ENCODE peak calls at places on chromosomes 13 and 19, in eight cellular contexts. R is CD4-positive, alpha-beta T cell; Q is right atrium auricular region; V is suprapubic skin; I is aorta; H is A549; K is transverse colon; Z is cardiac muscle cell. W is an unnamed sample.

GRCh38 chr19:49887653-49888477 is 8.8 kb downstream of the IL4I1 start:
- DNase-seq in Z (no peak), Q (no peak), H (no peak), V (no peak), R (no peak), K (no peak), I (no peak), W (no peak)

GRCh38 chr13:73608731-73609485 is 525.3 kb downstream of the KLF12 start:
- DNase-seq in K (no peak), R (no peak), Z (no peak), I (no peak), H (no peak), Q (no peak), V (no peak), W (no peak)

GRCh38 chr19:6020972-6021805 is 43.2 kb upstream of the RANBP3 start:
- DNase-seq in Q (no peak), H (no peak), K (no peak), I (peak; percentile 62), Z (no peak), V (no peak), R (no peak), W (no peak)

GRCh38 chr13:61774903-61775302 is 359.3 kb upstream of the PCDH20 start:
- DNase-seq in Z (no peak), I (no peak), Q (no peak), V (no peak), K (no peak), R (no peak), H (no peak), W (no peak)

GRCh38 chr13:38417241-38417640 is 67.6 kb downstream of the UFM1 start:
- DNase-seq in K (no peak), Q (no peak), Z (no peak), V (no peak), H (no peak), I (no peak), R (no peak), W (no peak)

GRCh38 chr19:12453495-12453894 is 12.7 kb upstream of the ZNF443 start:
- DNase-seq in K (peak; percentile 54), Z (no peak), I (no peak), R (no peak), V (no peak), H (no peak), Q (no peak), W (no peak)

GRCh38 chr13:112441779-112442310 is 65.7 kb downstream of the SPACA7 start:
- DNase-seq in Z (no peak), I (peak; percentile 53), Q (peak; percentile 26), R (no peak), H (no peak), K (no peak), V (no peak), W (peak; percentile 46)

GRCh38 chr13:60696602-60697001 is 299.6 kb downstream of the TDRD3 start:
- DNase-seq in Q (no peak), K (no peak), I (no peak), R (no peak), Z (no peak), V (no peak), H (no peak), W (no peak)

GRCh38 chr19:58154679-58155648 is 4.4 kb upstream of the ZNF329 start:
- DNase-seq in Q (peak; percentile 94), I (peak; percentile 100), H (peak; percentile 92), Z (peak; percentile 97), R (peak; percentile 97), V (peak; percentile 96), K (peak; percentile 97), W (peak; percentile 96)

GRCh38 chr13:74641586-74641985 is 507.4 kb upstream of the KLF12 start:
- DNase-seq in V (no peak), I (no peak), Q (no peak), Z (no peak), R (no peak), K (no peak), H (no peak), W (no peak)

GRCh38 chr19:5983367-5983955 is 5.5 kb upstream of the RANBP3 start:
- DNase-seq in I (no peak), V (peak; percentile 74), H (no peak), Q (no peak), R (no peak), Z (peak; percentile 65), K (no peak), W (no peak)

GRCh38 chr13:33284916-33285315 is 639 bp downstream of the STARD13 start:
- DNase-seq in H (no peak), R (no peak), I (no peak), K (no peak), V (no peak), Z (peak; percentile 39), Q (no peak), W (no peak)

GRCh38 chr19:35816846-35817245 is 4.2 kb upstream of the PRODH2 start:
- DNase-seq in H (no peak), R (no peak), Z (no peak), Q (no peak), V (no peak), I (no peak), K (no peak), W (no peak)

GRCh38 chr13:46101488-46102289 is 3.1 kb downstream of the CPB2 start:
- DNase-seq in Q (no peak), V (no peak), H (no peak), I (no peak), R (no peak), Z (no peak), K (no peak), W (no peak)

GRCh38 chr19:29609636-29610035 is 3.6 kb downstream of the POP4 start:
- DNase-seq in I (no peak), R (no peak), H (no peak), Q (no peak), V (no peak), K (no peak), Z (no peak), W (no peak)

GRCh38 chr13:55361141-55361540 is 1779.6 kb upstream of the PRR20A start:
- DNase-seq in K (no peak), V (no peak), Q (no peak), H (no peak), Z (no peak), I (no peak), R (no peak), W (no peak)

DNA sequence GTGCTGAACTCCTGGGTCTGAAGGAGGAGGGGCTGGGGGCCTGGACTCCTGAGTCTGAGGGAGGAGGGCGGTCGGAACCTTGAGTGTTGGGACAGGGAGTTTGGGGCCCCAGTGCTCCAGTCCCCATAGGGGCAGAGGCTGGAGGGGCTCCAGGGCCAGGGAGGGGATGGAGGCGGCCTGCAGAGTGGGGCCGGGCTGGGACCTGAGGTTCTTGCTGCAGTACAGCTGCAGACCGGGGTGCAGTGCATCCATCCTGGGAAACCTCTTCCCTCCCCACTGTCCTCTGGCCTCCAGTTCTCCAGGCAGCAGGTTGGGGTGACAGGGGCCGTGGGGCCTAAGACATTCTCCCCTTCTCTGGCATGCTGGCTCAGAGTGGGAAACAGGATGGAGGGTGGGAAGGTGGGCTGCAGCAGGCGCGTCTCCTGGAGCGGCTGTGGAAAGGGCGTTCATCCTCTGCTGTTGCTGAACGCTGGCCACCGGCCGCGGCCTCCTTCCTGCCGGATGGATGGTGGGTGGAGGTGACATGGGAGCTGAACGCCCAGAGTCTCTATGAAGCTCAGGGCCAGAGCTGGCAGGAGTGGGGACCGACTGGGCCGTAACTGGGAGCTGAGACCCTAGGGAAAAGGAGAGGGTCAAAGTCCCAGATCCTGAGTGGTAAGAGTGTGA is 1.6 kb downstream of the BRSK1 start:
- DNase-seq in K (no peak), Z (peak; percentile 7), Q (no peak), H (no peak), V (no peak), R (no peak), I (no peak), W (no peak)
- H3K27ac ChIP-seq in K (peak overlapping the region; percentile 89), Z (peak overlapping the region; percentile 87), Q (peak overlapping the region; percentile 1), H (peak overlapping the region; percentile 95), V (no peak overlapping the region), R (no peak overlapping the region), I (no peak overlapping the region), W (peak overlapping the region; percentile 92)

DNA sequence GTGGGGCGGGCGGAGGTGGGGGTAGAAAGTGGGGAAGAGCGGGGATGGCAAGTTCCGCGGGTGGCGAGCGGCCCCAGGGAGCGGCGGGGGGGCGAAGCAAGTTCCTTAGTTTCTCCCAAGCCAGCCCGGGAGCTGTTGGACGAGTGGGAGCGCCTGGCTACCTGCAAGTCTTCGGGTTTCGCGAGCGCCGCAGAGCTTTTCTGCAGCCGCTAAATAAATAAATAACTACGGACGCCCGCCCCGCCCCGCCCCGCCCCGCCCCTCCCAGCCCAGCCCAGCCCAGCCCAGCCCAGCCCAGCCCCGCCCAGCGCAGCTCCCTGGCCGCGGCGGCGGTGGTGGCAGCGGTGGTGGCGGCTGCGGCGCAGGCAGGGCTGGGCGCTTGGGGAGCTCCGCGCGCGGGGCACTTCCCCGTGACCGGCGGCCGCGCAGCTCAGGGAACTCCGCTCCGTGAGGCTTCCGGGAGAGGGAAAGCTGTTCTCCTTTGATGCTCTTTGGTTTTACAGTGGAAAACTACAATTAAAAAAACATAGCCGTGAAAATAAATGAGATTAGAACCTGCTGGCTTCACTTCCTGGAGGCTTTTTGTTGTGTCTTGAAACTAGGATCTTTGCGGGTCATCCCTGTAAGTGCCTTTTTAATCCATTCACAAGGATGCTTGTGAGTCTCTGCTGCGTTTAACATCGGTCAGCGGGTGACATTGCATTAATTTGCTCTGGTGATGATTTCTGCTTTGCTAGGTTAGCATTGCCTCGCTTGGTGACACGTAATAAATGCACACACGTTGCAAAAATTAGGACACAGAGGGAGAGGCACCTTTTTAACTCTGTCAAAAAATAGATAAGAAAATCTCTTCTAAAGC is at the start of gene UBE2L5:
- DNase-seq in K (peak; percentile 79), V (peak; percentile 86), Z (peak; percentile 84), R (peak; percentile 40), I (peak; percentile 92), H (peak; percentile 87), Q (peak; percentile 78), W (peak; percentile 90)
- H3K27ac ChIP-seq in K (peak within 1 kb of the TSS; percentile 93), V (peak within 1 kb of the TSS; percentile 93), Z (peak within 1 kb of the TSS; percentile 71), R (peak within 1 kb of the TSS; percentile 46), I (peak within 1 kb of the TSS; percentile 95), H (peak within 1 kb of the TSS; percentile 87), Q (peak within 1 kb of the TSS; percentile 99), W (peak within 1 kb of the TSS; percentile 96)

GRCh38 chr19:46602392-46603194 is 1.5 kb downstream of the CALM3 start:
- DNase-seq in H (no peak), Q (peak; percentile 66), R (no peak), K (no peak), Z (peak; percentile 33), V (peak; percentile 63), I (peak; percentile 78), W (peak; percentile 79)

GRCh38 chr19:46604781-46605355 is 3.7 kb downstream of the CALM3 start:
- DNase-seq in V (no peak), K (no peak), I (peak; percentile 81), Z (no peak), R (no peak), H (no peak), Q (peak; percentile 66), W (peak; percentile 91)

GRCh38 chr19:46605356-46605821 is 4.3 kb downstream of the CALM3 start:
- DNase-seq in K (no peak), Q (peak; percentile 60), R (no peak), H (no peak), Z (no peak), I (peak; percentile 78), V (peak; percentile 56), W (peak; percentile 76)

GRCh38 chr19:46603195-46603637 is 2.1 kb downstream of the CALM3 start:
- DNase-seq in Q (peak; percentile 57), Z (no peak), R (no peak), V (no peak), K (peak; percentile 77), H (no peak), I (peak; percentile 64), W (no peak)

GRCh38 chr19:46603752-46604241 is 2.7 kb downstream of the CALM3 start:
- DNase-seq in K (no peak), Q (peak; percentile 55), V (no peak), R (no peak), Z (no peak), I (peak; percentile 68), H (no peak), W (peak; percentile 73)
- H3K27ac ChIP-seq in K (peak overlapping the region; percentile 100), Q (no peak overlapping the region), V (no peak overlapping the region), R (peak overlapping the region; percentile 48), Z (no peak overlapping the region), I (no peak overlapping the region), H (peak overlapping the region; percentile 97), W (peak overlapping the region; percentile 99)

GRCh38 chr19:41548047-41548446 is 27.9 kb upstream of the CEACAM21 start:
- DNase-seq in K (no peak), V (no peak), Z (no peak), I (no peak), H (no peak), Q (no peak), R (no peak), W (no peak)
- H3K27ac ChIP-seq in K (no peak overlapping the region), V (no peak overlapping the region), Z (peak overlapping the region; percentile 59), I (no peak overlapping the region), H (no peak overlapping the region), Q (no peak overlapping the region), R (peak overlapping the region; percentile 64), W (no peak overlapping the region)

W was measured in coronary artery.